ENCODE peak calls at places on chromosome 11, in four cellular contexts. L, U, B and Y are unnamed samples. For H3K36me3, the result is how much of the 10 kb centered on the place peaks cover.

GRCh38 chr11:17389205-17389956 is 922 bp upstream of the KCNJ11 start:
- DNase-seq in L (peak), U (peak), B (peak), Y (peak)

GRCh38 chr11:61888043-61888442 is 3.3 kb downstream of the FADS3 start:
- DNase-seq in U (peak), L (peak), B (no peak), Y (no peak)

GRCh38 chr11:103953797-103954495 is 82.5 kb upstream of the DDI1 start:
- DNase-seq in L (no peak), U (no peak), B (no peak), Y (no peak)

GRCh38 chr11:123694551-123694950 is 40.1 kb upstream of the SCN3B start:
- DNase-seq in L (no peak), U (no peak), B (no peak), Y (no peak)

GRCh38 chr11:132898021-132898420 is 634.3 kb downstream of the OPCML start:
- DNase-seq in B (no peak), L (no peak), U (no peak), Y (no peak)

GRCh38 chr11:100719362-100719761 is 32.3 kb downstream of the ARHGAP42 start:
- DNase-seq in U (peak), L (no peak), B (no peak), Y (peak)

GRCh38 chr11:116166788-116167465 is 605.9 kb downstream of the BUD13 start:
- DNase-seq in B (no peak), U (no peak), L (no peak), Y (no peak)

GRCh38 chr11:78395597-78395996 is 22.0 kb downstream of the GAB2 start:
- DNase-seq in B (no peak), U (peak), L (no peak), Y (no peak)

GRCh38 chr11:57485217-57486007 is 25.1 kb downstream of the RTN4RL2 start:
- DNase-seq in B (no peak), U (no peak), L (no peak), Y (no peak)

GRCh38 chr11:80987161-80987560 is 1546.3 kb upstream of the TENM4 start:
- DNase-seq in B (no peak), U (no peak), L (no peak), Y (no peak)

GRCh38 chr11:125449586-125449985 is 46.5 kb downstream of the FEZ1 start:
- DNase-seq in B (no peak), U (no peak), L (no peak), Y (no peak)

GRCh38 chr11:36037031-36037430 is 93.2 kb downstream of the LDLRAD3 start:
- DNase-seq in L (no peak), U (no peak), B (peak), Y (no peak)

GRCh38 chr11:86464509-86465221 is 90.0 kb downstream of the CCDC81 start:
- DNase-seq in B (no peak), U (no peak), L (no peak), Y (no peak)

GRCh38 chr11:129048911-129049310 is 106.2 kb upstream of the TP53AIP1 start:
- DNase-seq in L (no peak), U (no peak), B (no peak), Y (no peak)

GRCh38 chr11:85725510-85726258 is 39.7 kb upstream of the CCDC89 start:
- DNase-seq in U (peak), B (no peak), L (no peak), Y (no peak)

GRCh38 chr11:18100926-18101656 is 4.8 kb downstream of the SAAL1 start:
- DNase-seq in U (peak), B (no peak), L (no peak), Y (no peak)

GRCh38 chr11:120217941-120218694 is 7.3 kb downstream of the OAF start:
- DNase-seq in U (no peak), L (no peak), B (peak), Y (peak)

GRCh38 chr11:67301313-67301921 is 1.9 kb upstream of the SSH3 start:
- DNase-seq in L (peak), B (no peak), U (no peak), Y (no peak)

GRCh38 chr11:7846003-7846402 is 49.3 kb upstream of the OR5P2 start:
- DNase-seq in B (no peak), U (no peak), L (no peak), Y (no peak)

GRCh38 chr11:43835104-43835503 is 45.5 kb upstream of the ALKBH3 start:
- DNase-seq in L (no peak), U (no peak), B (peak), Y (no peak)

GRCh38 chr11:27040302-27041115 is at the start of gene BBOX1:
- DNase-seq in U (peak), B (peak), L (no peak), Y (no peak)

GRCh38 chr11:66328307-66329144 is 7.7 kb downstream of the RIN1 start:
- DNase-seq in B (peak), L (peak), U (peak), Y (peak)

GRCh38 chr11:26665946-26666345 is 55.9 kb downstream of the SLC5A12 start:
- DNase-seq in L (no peak), U (no peak), B (no peak), Y (no peak)

GRCh38 chr11:37718431-37718999 is 1120.5 kb upstream of the RAG2 start:
- DNase-seq in L (no peak), U (no peak), B (no peak), Y (no peak)

GRCh38 chr11:62579252-62579651 is 5.6 kb upstream of the EEF1G start:
- DNase-seq in B (no peak), L (no peak), U (no peak), Y (no peak)

GRCh38 chr11:60872952-60873524 is 5.7 kb downstream of the ZP1 start:
- DNase-seq in B (no peak), L (peak), U (peak), Y (peak)

GRCh38 chr11:18463439-18463838 is 7.8 kb downstream of the LDHAL6A start:
- DNase-seq in U (no peak), B (no peak), L (no peak), Y (no peak)

GRCh38 chr11:126257764-126258163 is 10.9 kb downstream of the SRPRA start:
- DNase-seq in U (no peak), B (no peak), L (no peak), Y (no peak)

GRCh38 chr11:2099523-2100316 is 39.5 kb downstream of the IGF2 start:
- DNase-seq in L (peak), B (peak), U (no peak), Y (peak)

GRCh38 chr11:41085123-41085522 is 374.3 kb downstream of the LRRC4C start:
- DNase-seq in U (no peak), B (no peak), L (no peak), Y (no peak)

GRCh38 chr11:75105462-75105925 is 8.8 kb upstream of the OR2AT4 start:
- DNase-seq in U (peak), B (no peak), L (no peak), Y (peak)

DNA sequence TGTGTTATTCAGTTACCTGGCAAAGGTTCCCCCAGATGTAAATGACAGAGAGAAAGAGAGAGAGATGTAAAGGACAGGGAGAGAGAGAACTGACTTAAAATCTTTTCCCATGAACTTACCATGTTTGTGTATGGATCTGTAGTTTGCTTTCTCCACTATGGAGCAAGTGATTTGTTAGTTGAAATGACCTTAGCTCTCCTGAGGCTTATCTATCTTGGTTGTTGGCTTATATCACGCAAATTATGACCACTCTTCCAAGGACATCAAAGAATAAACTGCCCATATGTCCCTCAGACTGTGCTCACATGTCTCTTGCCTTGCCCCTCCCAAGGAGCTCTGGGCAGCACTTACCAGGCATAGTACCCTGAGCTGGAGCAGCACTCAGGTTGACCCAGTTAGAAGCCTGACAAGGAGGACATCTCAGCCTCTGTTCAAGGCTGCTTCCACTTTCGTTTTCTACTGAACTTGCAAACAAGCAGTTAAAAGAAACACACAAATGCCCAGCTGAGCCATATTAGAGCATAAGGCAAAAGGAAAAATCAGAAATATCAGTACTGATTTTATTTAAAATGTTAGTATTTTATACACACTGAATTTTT is 95.2 kb upstream of the RCN1 start:
- DNase-seq in B (no peak), L (no peak), U (no peak), Y (no peak)
- H3K4me3 ChIP-seq in B (no peak), L (no peak), U (no peak), Y (no peak)

DNA sequence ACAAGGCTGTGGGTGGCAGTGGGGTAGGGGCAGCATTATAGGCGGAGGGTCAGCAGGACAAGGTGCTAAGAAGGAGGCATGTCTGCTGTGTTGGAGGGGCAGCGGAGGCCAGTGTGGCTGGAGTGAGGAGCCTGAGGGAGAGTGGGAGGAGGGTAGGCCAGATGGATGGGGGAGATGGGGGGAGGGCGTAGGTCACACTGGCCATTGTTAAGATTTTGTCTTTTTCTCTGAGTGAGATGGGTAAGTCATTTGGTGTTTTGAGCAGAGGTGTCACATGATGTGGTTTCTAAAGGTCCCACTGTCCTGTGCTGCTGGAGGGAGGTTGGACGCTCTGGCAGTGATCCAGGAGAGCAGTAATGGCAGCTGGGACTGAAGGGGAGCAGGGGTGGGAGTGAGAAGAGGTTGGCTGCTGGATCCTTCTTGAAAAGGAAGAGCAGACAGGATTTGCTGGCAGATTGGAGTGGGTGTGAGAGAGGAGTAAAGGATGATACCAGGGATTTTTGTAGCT is 9.8 kb downstream of the PPP6R3 start:
- DNase-seq in L (no peak), U (no peak), B (no peak), Y (peak)
- H3K36me3 ChIP-seq in L (under half), U (under half), B (under half), Y (under half)

GRCh38 chr11:105273660-105274280 is 134.2 kb upstream of the CARD18 start:
- DNase-seq in L (no peak), B (no peak), U (no peak), Y (no peak)
- H3K4me3 ChIP-seq in L (no peak), B (no peak), U (no peak), Y (no peak)

GRCh38 chr11:59135648-59136461 is 6.8 kb upstream of the FAM111A start:
- DNase-seq in B (peak), L (peak), U (peak), Y (peak)
- H3K36me3 ChIP-seq in B (under half), L (half or more), U (under half), Y (under half)

GRCh38 chr11:117703209-117703608 is 93.8 kb downstream of the DSCAML1 start:
- DNase-seq in U (peak), B (no peak), L (no peak), Y (no peak)

GRCh38 chr11:117706322-117706814 is 90.6 kb downstream of the DSCAML1 start:
- DNase-seq in U (no peak), L (no peak), B (no peak), Y (no peak)

GRCh38 chr11:117704416-117705150 is 92.4 kb downstream of the DSCAML1 start:
- DNase-seq in L (no peak), U (peak), B (no peak), Y (no peak)

GRCh38 chr11:117701781-117702180 is 95.2 kb downstream of the DSCAML1 start:
- DNase-seq in B (no peak), L (no peak), U (no peak), Y (no peak)

DNA sequence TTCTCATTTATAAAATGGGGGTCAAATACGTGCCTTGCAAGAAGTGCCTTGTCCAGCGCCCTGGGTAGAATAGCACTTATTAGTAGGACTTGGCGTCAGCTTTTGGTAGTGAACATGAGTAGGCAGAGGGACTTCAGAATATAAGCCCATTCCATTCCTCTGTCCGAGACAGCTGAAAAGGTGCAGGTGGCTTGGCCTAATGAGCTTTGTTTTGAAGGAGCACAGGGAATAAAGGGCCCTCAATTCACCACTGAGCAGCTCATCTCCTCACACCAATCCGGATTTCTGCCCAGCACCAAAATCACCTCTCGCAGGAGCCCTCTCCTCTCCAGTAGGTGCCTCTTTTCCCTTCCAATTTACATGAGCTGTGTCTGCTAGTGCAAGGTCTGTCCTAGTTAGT is 91.2 kb downstream of the DSCAML1 start:
- DNase-seq in B (no peak), L (no peak), U (no peak), Y (no peak)
- H3K4me3 ChIP-seq in B (no peak), L (no peak), U (no peak), Y (no peak)